ENCODE peak calls at places on chromosomes 1 and 21, in nine cellular contexts. One of them, this sample, is unnamed.
A peak's percentile ranks its signal among the peaks of the same experiment; 100 is the strongest.

GRCh38 chr1:28835237-28835650 is 23.3 kb downstream of the OPRD1 start:
- DNase-seq in AG04450: no peak
- DNase-seq in neural progenitor cell: no peak
- DNase-seq in neural crest cell: no peak
- DNase-seq in cardiac muscle cell: no peak
- DNase-seq in body of pancreas: no peak
- DNase-seq in prostate gland: no peak
- DNase-seq in cardiac fibroblast: no peak
- DNase-seq in hepatocyte: no peak
- DNase-seq in this sample: no peak

GRCh38 chr1:168235937-168236336 is 10.1 kb downstream of the SFT2D2 start:
- DNase-seq in cardiac fibroblast: no peak
- DNase-seq in prostate gland: no peak
- DNase-seq in neural crest cell: no peak
- DNase-seq in body of pancreas: no peak
- DNase-seq in AG04450: no peak
- DNase-seq in cardiac muscle cell: no peak
- DNase-seq in neural progenitor cell: no peak
- DNase-seq in hepatocyte: peak; percentile 15
- DNase-seq in this sample: no peak

GRCh38 chr1:52599236-52599635 is 2.9 kb upstream of the GPX7 start:
- DNase-seq in prostate gland: no peak
- DNase-seq in hepatocyte: no peak
- DNase-seq in cardiac muscle cell: no peak
- DNase-seq in neural progenitor cell: no peak
- DNase-seq in body of pancreas: no peak
- DNase-seq in neural crest cell: no peak
- DNase-seq in cardiac fibroblast: no peak
- DNase-seq in AG04450: no peak
- DNase-seq in this sample: no peak

GRCh38 chr1:114345930-114346479 is 165.0 kb downstream of the TRIM33 start:
- DNase-seq in prostate gland: no peak
- DNase-seq in body of pancreas: peak; percentile 25
- DNase-seq in hepatocyte: peak; percentile 40
- DNase-seq in neural crest cell: peak; percentile 13
- DNase-seq in cardiac muscle cell: no peak
- DNase-seq in cardiac fibroblast: peak; percentile 34
- DNase-seq in neural progenitor cell: peak; percentile 36
- DNase-seq in AG04450: no peak
- DNase-seq in this sample: peak; percentile 61

GRCh38 chr21:44876849-44877575 is 3.5 kb upstream of the PTTG1IP start:
- DNase-seq in cardiac muscle cell: no peak
- DNase-seq in body of pancreas: no peak
- DNase-seq in neural progenitor cell: no peak
- DNase-seq in cardiac fibroblast: no peak
- DNase-seq in neural crest cell: no peak
- DNase-seq in prostate gland: no peak
- DNase-seq in hepatocyte: no peak
- DNase-seq in AG04450: no peak
- DNase-seq in this sample: peak; percentile 4

GRCh38 chr21:17250651-17251294 is 262.1 kb upstream of the CXADR start:
- DNase-seq in prostate gland: no peak
- DNase-seq in body of pancreas: no peak
- DNase-seq in cardiac muscle cell: no peak
- DNase-seq in cardiac fibroblast: no peak
- DNase-seq in hepatocyte: no peak
- DNase-seq in neural progenitor cell: no peak
- DNase-seq in AG04450: no peak
- DNase-seq in neural crest cell: no peak
- DNase-seq in this sample: no peak

GRCh38 chr1:30385246-30385940 is 338.0 kb downstream of the MATN1 start:
- DNase-seq in neural crest cell: no peak
- DNase-seq in AG04450: no peak
- DNase-seq in neural progenitor cell: no peak
- DNase-seq in prostate gland: no peak
- DNase-seq in hepatocyte: no peak
- DNase-seq in body of pancreas: no peak
- DNase-seq in cardiac fibroblast: no peak
- DNase-seq in cardiac muscle cell: no peak
- DNase-seq in this sample: no peak

GRCh38 chr1:21319447-21320407 is 29.5 kb upstream of the ECE1 start:
- DNase-seq in neural crest cell: no peak
- DNase-seq in cardiac fibroblast: peak; percentile 38
- DNase-seq in body of pancreas: peak; percentile 79
- DNase-seq in neural progenitor cell: no peak
- DNase-seq in prostate gland: peak; percentile 70
- DNase-seq in AG04450: no peak
- DNase-seq in cardiac muscle cell: no peak
- DNase-seq in hepatocyte: no peak
- DNase-seq in this sample: no peak

GRCh38 chr1:174966000-174966572 is 33.7 kb upstream of the CACYBP start:
- DNase-seq in cardiac fibroblast: no peak
- DNase-seq in cardiac muscle cell: no peak
- DNase-seq in AG04450: no peak
- DNase-seq in neural progenitor cell: no peak
- DNase-seq in neural crest cell: no peak
- DNase-seq in hepatocyte: no peak
- DNase-seq in body of pancreas: no peak
- DNase-seq in prostate gland: peak; percentile 67
- DNase-seq in this sample: no peak

GRCh38 chr1:246959944-246960693 is 28.4 kb upstream of the AHCTF1 start:
- DNase-seq in cardiac muscle cell: no peak
- DNase-seq in neural progenitor cell: no peak
- DNase-seq in prostate gland: no peak
- DNase-seq in cardiac fibroblast: peak; percentile 29
- DNase-seq in AG04450: no peak
- DNase-seq in body of pancreas: no peak
- DNase-seq in neural crest cell: no peak
- DNase-seq in hepatocyte: no peak
- DNase-seq in this sample: no peak

GRCh38 chr1:224632381-224632871 is 16.3 kb downstream of the CNIH3 start:
- DNase-seq in hepatocyte: no peak
- DNase-seq in cardiac muscle cell: no peak
- DNase-seq in cardiac fibroblast: peak; percentile 92
- DNase-seq in AG04450: peak; percentile 59
- DNase-seq in neural progenitor cell: no peak
- DNase-seq in prostate gland: no peak
- DNase-seq in body of pancreas: peak; percentile 75
- DNase-seq in neural crest cell: no peak
- DNase-seq in this sample: no peak

GRCh38 chr1:1989759-1990158 is 13.8 kb downstream of the CFAP74 start:
- DNase-seq in body of pancreas: no peak
- DNase-seq in AG04450: no peak
- DNase-seq in hepatocyte: no peak
- DNase-seq in neural progenitor cell: no peak
- DNase-seq in cardiac fibroblast: peak; percentile 57
- DNase-seq in neural crest cell: no peak
- DNase-seq in cardiac muscle cell: no peak
- DNase-seq in prostate gland: no peak
- DNase-seq in this sample: no peak

GRCh38 chr1:157641177-157641576 is 43.3 kb upstream of the FCRL4 start:
- DNase-seq in prostate gland: no peak
- DNase-seq in neural progenitor cell: no peak
- DNase-seq in AG04450: no peak
- DNase-seq in body of pancreas: no peak
- DNase-seq in cardiac fibroblast: no peak
- DNase-seq in cardiac muscle cell: no peak
- DNase-seq in neural crest cell: no peak
- DNase-seq in hepatocyte: no peak
- DNase-seq in this sample: no peak

GRCh38 chr1:38270241-38270871 is 223.8 kb upstream of the POU3F1 start:
- DNase-seq in neural progenitor cell: peak; percentile 50
- DNase-seq in cardiac muscle cell: no peak
- DNase-seq in neural crest cell: no peak
- DNase-seq in hepatocyte: no peak
- DNase-seq in prostate gland: no peak
- DNase-seq in body of pancreas: no peak
- DNase-seq in AG04450: no peak
- DNase-seq in cardiac fibroblast: no peak
- DNase-seq in this sample: no peak

GRCh38 chr1:157691285-157691920 is 9.2 kb downstream of the FCRL3 start:
- DNase-seq in neural crest cell: no peak
- DNase-seq in prostate gland: no peak
- DNase-seq in cardiac muscle cell: peak; percentile 35
- DNase-seq in neural progenitor cell: peak; percentile 44
- DNase-seq in body of pancreas: no peak
- DNase-seq in cardiac fibroblast: peak; percentile 32
- DNase-seq in AG04450: no peak
- DNase-seq in hepatocyte: peak; percentile 63
- DNase-seq in this sample: no peak

GRCh38 chr1:11339346-11340247 is 66.6 kb downstream of the UBIAD1 start:
- DNase-seq in body of pancreas: peak; percentile 21
- DNase-seq in AG04450: no peak
- DNase-seq in neural progenitor cell: peak; percentile 65
- DNase-seq in hepatocyte: peak; percentile 65
- DNase-seq in prostate gland: no peak
- DNase-seq in cardiac fibroblast: no peak
- DNase-seq in neural crest cell: peak; percentile 43
- DNase-seq in cardiac muscle cell: peak; percentile 69
- DNase-seq in this sample: no peak
- TF ChIP-seq CTCF in body of pancreas: no peak
- TF ChIP-seq CTCF in AG04450: no peak
- TF ChIP-seq CTCF in neural progenitor cell: no peak
- TF ChIP-seq CTCF in hepatocyte: no peak
- TF ChIP-seq CTCF in prostate gland: no peak
- TF ChIP-seq CTCF in cardiac fibroblast: no peak
- TF ChIP-seq CTCF in neural crest cell: no peak
- TF ChIP-seq CTCF in cardiac muscle cell: no peak
- TF ChIP-seq CTCF in this sample: no peak

DNA sequence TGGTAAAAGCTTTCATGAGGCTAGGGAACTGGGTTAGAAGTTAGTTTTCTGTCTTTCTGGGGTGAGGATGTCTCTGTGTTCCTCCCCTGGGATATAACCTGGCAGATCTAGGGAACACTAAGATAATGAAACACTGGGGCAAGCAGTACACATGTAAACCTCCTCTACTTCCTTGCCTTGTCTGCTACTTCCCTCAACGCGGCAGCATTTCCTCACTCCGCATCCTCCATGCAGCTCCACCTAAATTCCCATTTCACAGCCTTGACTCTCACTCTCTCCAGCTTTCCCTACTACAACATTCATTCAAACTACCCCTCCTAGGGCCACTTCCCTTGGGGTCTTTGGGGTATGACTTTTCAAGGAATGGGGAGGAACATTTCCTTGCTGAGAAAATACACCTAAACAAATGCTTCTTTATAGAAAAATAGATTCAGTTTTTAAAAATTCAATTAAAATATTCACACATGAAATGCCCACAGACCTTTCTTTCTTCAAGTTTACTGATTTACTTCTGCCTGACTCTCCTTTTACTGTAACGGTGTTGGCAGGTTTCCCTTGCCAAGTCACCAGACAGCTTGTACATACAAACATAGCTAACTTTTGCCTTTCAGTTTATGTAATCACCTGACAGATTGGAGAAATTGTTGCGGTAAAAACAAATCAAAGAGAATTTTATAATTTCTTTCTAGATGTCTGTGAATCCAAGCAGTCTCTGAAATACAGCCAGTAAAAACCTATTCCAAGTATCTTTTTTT is 90.1 kb downstream of the TNFSF18 start:
- DNase-seq in body of pancreas: peak; percentile 67
- DNase-seq in hepatocyte: no peak
- DNase-seq in cardiac fibroblast: peak; percentile 55
- DNase-seq in AG04450: no peak
- DNase-seq in neural crest cell: no peak
- DNase-seq in neural progenitor cell: no peak
- DNase-seq in cardiac muscle cell: no peak
- DNase-seq in prostate gland: peak; percentile 57
- DNase-seq in this sample: peak; percentile 43
- TF ChIP-seq CTCF in body of pancreas: no peak
- TF ChIP-seq CTCF in hepatocyte: no peak
- TF ChIP-seq CTCF in cardiac fibroblast: peak; percentile 15
- TF ChIP-seq CTCF in AG04450: no peak
- TF ChIP-seq CTCF in neural crest cell: no peak
- TF ChIP-seq CTCF in neural progenitor cell: no peak
- TF ChIP-seq CTCF in cardiac muscle cell: peak; percentile 7
- TF ChIP-seq CTCF in prostate gland: no peak
- TF ChIP-seq CTCF in this sample: no peak

GRCh38 chr1:56834137-56834900 is 15.1 kb upstream of the FYB2 start:
- DNase-seq in AG04450: no peak
- DNase-seq in neural crest cell: no peak
- DNase-seq in hepatocyte: no peak
- DNase-seq in neural progenitor cell: no peak
- DNase-seq in body of pancreas: no peak
- DNase-seq in cardiac muscle cell: no peak
- DNase-seq in prostate gland: no peak
- DNase-seq in cardiac fibroblast: no peak
- DNase-seq in this sample: no peak
- TF ChIP-seq CTCF in AG04450: no peak
- TF ChIP-seq CTCF in neural crest cell: no peak
- TF ChIP-seq CTCF in hepatocyte: no peak
- TF ChIP-seq CTCF in neural progenitor cell: no peak
- TF ChIP-seq CTCF in body of pancreas: no peak
- TF ChIP-seq CTCF in cardiac muscle cell: no peak
- TF ChIP-seq CTCF in prostate gland: no peak
- TF ChIP-seq CTCF in cardiac fibroblast: no peak
- TF ChIP-seq CTCF in this sample: no peak

GRCh38 chr1:17606826-17607440 is 67.4 kb downstream of the ARHGEF10L start:
- DNase-seq in neural progenitor cell: peak; percentile 86
- DNase-seq in AG04450: peak; percentile 33
- DNase-seq in cardiac fibroblast: peak; percentile 76
- DNase-seq in neural crest cell: peak; percentile 84
- DNase-seq in cardiac muscle cell: peak; percentile 79
- DNase-seq in body of pancreas: peak; percentile 82
- DNase-seq in hepatocyte: peak; percentile 83
- DNase-seq in prostate gland: peak; percentile 66
- DNase-seq in this sample: no peak
- TF ChIP-seq CTCF in neural progenitor cell: peak; percentile 97
- TF ChIP-seq CTCF in AG04450: peak; percentile 96
- TF ChIP-seq CTCF in cardiac fibroblast: peak; percentile 95
- TF ChIP-seq CTCF in neural crest cell: peak; percentile 96
- TF ChIP-seq CTCF in cardiac muscle cell: peak; percentile 97
- TF ChIP-seq CTCF in body of pancreas: peak; percentile 90
- TF ChIP-seq CTCF in hepatocyte: peak; percentile 91
- TF ChIP-seq CTCF in prostate gland: peak; percentile 88
- TF ChIP-seq CTCF in this sample: peak; percentile 80

GRCh38 chr1:205675247-205675646 is 5.1 kb downstream of the SLC45A3 start:
- DNase-seq in neural progenitor cell: no peak
- DNase-seq in cardiac fibroblast: no peak
- DNase-seq in body of pancreas: no peak
- DNase-seq in hepatocyte: no peak
- DNase-seq in AG04450: no peak
- DNase-seq in cardiac muscle cell: no peak
- DNase-seq in prostate gland: no peak
- DNase-seq in neural crest cell: no peak
- DNase-seq in this sample: no peak
- TF ChIP-seq CTCF in neural progenitor cell: no peak
- TF ChIP-seq CTCF in cardiac fibroblast: no peak
- TF ChIP-seq CTCF in body of pancreas: no peak
- TF ChIP-seq CTCF in hepatocyte: no peak
- TF ChIP-seq CTCF in AG04450: no peak
- TF ChIP-seq CTCF in cardiac muscle cell: no peak
- TF ChIP-seq CTCF in prostate gland: no peak
- TF ChIP-seq CTCF in neural crest cell: no peak
- TF ChIP-seq CTCF in this sample: no peak

GRCh38 chr1:183023601-183024351 is 556 bp downstream of the LAMC1 start:
- DNase-seq in body of pancreas: peak; percentile 81
- DNase-seq in cardiac muscle cell: peak; percentile 74
- DNase-seq in neural progenitor cell: peak; percentile 84
- DNase-seq in prostate gland: peak; percentile 86
- DNase-seq in AG04450: no peak
- DNase-seq in hepatocyte: peak; percentile 88
- DNase-seq in neural crest cell: peak; percentile 45
- DNase-seq in cardiac fibroblast: peak; percentile 58
- DNase-seq in this sample: peak; percentile 92
- TF ChIP-seq CTCF in body of pancreas: peak; percentile 43
- TF ChIP-seq CTCF in cardiac muscle cell: peak; percentile 50
- TF ChIP-seq CTCF in neural progenitor cell: peak; percentile 57
- TF ChIP-seq CTCF in prostate gland: no peak
- TF ChIP-seq CTCF in AG04450: peak; percentile 49
- TF ChIP-seq CTCF in hepatocyte: peak; percentile 61
- TF ChIP-seq CTCF in neural crest cell: peak; percentile 68
- TF ChIP-seq CTCF in cardiac fibroblast: peak; percentile 54
- TF ChIP-seq CTCF in this sample: peak; percentile 61

GRCh38 chr1:76547916-76548315 is 319.4 kb upstream of the ST6GALNAC5 start:
- DNase-seq in body of pancreas: no peak
- DNase-seq in cardiac muscle cell: no peak
- DNase-seq in hepatocyte: peak; percentile 46
- DNase-seq in neural progenitor cell: peak; percentile 65
- DNase-seq in cardiac fibroblast: no peak
- DNase-seq in AG04450: no peak
- DNase-seq in prostate gland: no peak
- DNase-seq in neural crest cell: no peak
- DNase-seq in this sample: no peak
- TF ChIP-seq CTCF in body of pancreas: no peak
- TF ChIP-seq CTCF in cardiac muscle cell: no peak
- TF ChIP-seq CTCF in hepatocyte: no peak
- TF ChIP-seq CTCF in neural progenitor cell: peak; percentile 32
- TF ChIP-seq CTCF in cardiac fibroblast: no peak
- TF ChIP-seq CTCF in AG04450: no peak
- TF ChIP-seq CTCF in prostate gland: no peak
- TF ChIP-seq CTCF in neural crest cell: no peak
- TF ChIP-seq CTCF in this sample: no peak

This sample was measured in right lobe of liver.